ENCODE peak calls at places on chromosome 7, in eight cellular contexts. H is B cell; U is amygdala; Q is activated CD4-positive, alpha-beta T cell treated with anti-CD3 and anti-CD28 coated beads, Interleukin-2, amount 50 U/mL, for 1 hour; J is stimulated activated CD8-positive, alpha-beta memory T cell treated with anti-CD3 and anti-CD28 coated beads, Interleukin-4, amount 100 ng/mL, for 48 hours; N is epithelial cell of proximal tubule; S is HEK293T; C is EH. K is an unnamed sample.

GRCh38 chr7:157027568-157028527 is 17.4 kb upstream of the MNX1 start:
- DNase-seq in H (no peak), U (no peak), Q (no peak), J (no peak), N (no peak), S (no peak), C (peak), K (no peak)

GRCh38 chr7:36521911-36522310 is 132.2 kb downstream of the ANLN start:
- DNase-seq in H (no peak), U (no peak), Q (no peak), J (no peak), N (no peak), S (no peak), C (no peak), K (no peak)

GRCh38 chr7:83629117-83629880 is 19.6 kb downstream of the SEMA3E start:
- DNase-seq in H (no peak), U (no peak), Q (no peak), J (no peak), N (peak), S (no peak), C (no peak), K (no peak)

GRCh38 chr7:134351424-134351823 is 34.7 kb upstream of the SLC35B4 start:
- DNase-seq in H (no peak), U (peak), Q (no peak), J (no peak), N (no peak), S (no peak), C (no peak), K (no peak)

GRCh38 chr7:6607651-6608051 is 7.8 kb upstream of the ZNF853 start:
- DNase-seq in H (no peak), U (no peak), Q (no peak), J (no peak), N (no peak), S (no peak), C (no peak), K (no peak)

GRCh38 chr7:17681965-17682364 is 258.3 kb downstream of the SNX13 start:
- DNase-seq in H (no peak), U (no peak), Q (no peak), J (no peak), N (no peak), S (no peak), C (peak), K (no peak)

GRCh38 chr7:2936301-2936700 is 92.2 kb upstream of the GNA12 start:
- DNase-seq in H (no peak), U (no peak), Q (no peak), J (no peak), N (no peak), S (no peak), C (no peak), K (no peak)

GRCh38 chr7:51467384-51468017 is 150.9 kb upstream of the COBL start:
- DNase-seq in H (no peak), U (no peak), Q (no peak), J (peak), N (no peak), S (no peak), C (no peak), K (no peak)

GRCh38 chr7:8389898-8390642 is 43.3 kb upstream of the NXPH1 start:
- DNase-seq in H (no peak), U (peak), Q (no peak), J (no peak), N (no peak), S (peak), C (no peak), K (peak)

GRCh38 chr7:146090023-146090645 is 26.5 kb upstream of the CNTNAP2 start:
- DNase-seq in H (peak), U (no peak), Q (no peak), J (no peak), N (peak), S (peak), C (peak), K (no peak)

K was measured in occipital lobe.